ENCODE peak calls at places on chromosomes 7 and 10, in four cellular contexts. X, H, I and T are unnamed samples.

GRCh38 chr7:14751461-14751860 is 151.1 kb downstream of the DGKB start:
- DNase-seq in X (no peak), H (no peak), I (no peak), T (no peak)

GRCh38 chr10:109837384-109837783 is 85.9 kb downstream of the XPNPEP1 start:
- DNase-seq in X (no peak), H (no peak), I (no peak), T (no peak)

GRCh38 chr7:48083114-48083830 is 5.8 kb upstream of the UPP1 start:
- DNase-seq in X (no peak), H (no peak), I (no peak), T (no peak)

GRCh38 chr7:859368-860030 is 16.9 kb upstream of the GET4 start:
- DNase-seq in X (no peak), H (no peak), I (no peak), T (no peak)

GRCh38 chr7:139821349-139822115 is 7.5 kb upstream of the TBXAS1 start:
- DNase-seq in X (no peak), H (no peak), I (no peak), T (peak)

GRCh38 chr10:133324198-133324792 is 12.4 kb downstream of the CALY start:
- DNase-seq in X (peak), H (peak), I (peak), T (no peak)

GRCh38 chr7:33486626-33487025 is 357.3 kb downstream of the BBS9 start:
- DNase-seq in X (no peak), H (no peak), I (no peak), T (no peak)

GRCh38 chr7:81268551-81268950 is 349.7 kb upstream of the SEMA3C start:
- DNase-seq in X (no peak), H (no peak), I (no peak), T (no peak)

GRCh38 chr7:103915958-103916357 is 73.5 kb downstream of the RELN start:
- DNase-seq in X (no peak), H (no peak), I (no peak), T (no peak)

GRCh38 chr7:139018910-139019309 is 16.9 kb downstream of the ZC3HAV1L start:
- DNase-seq in X (no peak), H (no peak), I (no peak), T (no peak)

GRCh38 chr10:59895629-59896116 is 10.7 kb downstream of the CCDC6 start:
- DNase-seq in X (no peak), H (no peak), I (no peak), T (no peak)

GRCh38 chr7:4268040-4268965 is 413.8 kb upstream of the FOXK1 start:
- DNase-seq in X (no peak), H (no peak), I (no peak), T (peak)

GRCh38 chr10:70539471-70539870 is 60.9 kb downstream of the PALD1 start:
- DNase-seq in X (no peak), H (no peak), I (no peak), T (no peak)

GRCh38 chr10:97463363-97464132 is 17.6 kb downstream of the ZDHHC16 start:
- DNase-seq in X (peak), H (peak), I (peak), T (no peak)

GRCh38 chr7:43232376-43232775 is 119.9 kb downstream of the HECW1 start:
- DNase-seq in X (no peak), H (no peak), I (no peak), T (no peak)

GRCh38 chr7:99975782-99976521 is at the start of gene AZGP1:
- DNase-seq in X (peak), H (no peak), I (no peak), T (no peak)

GRCh38 chr10:103668351-103669242 is 175.1 kb downstream of the NEURL1 start:
- DNase-seq in X (no peak), H (no peak), I (no peak), T (no peak)

GRCh38 chr7:111392976-111393762 is 169.1 kb downstream of the IMMP2L start:
- DNase-seq in X (no peak), H (no peak), I (no peak), T (no peak)

GRCh38 chr7:106466867-106467266 is 182.1 kb upstream of the NAMPT start:
- DNase-seq in X (no peak), H (no peak), I (no peak), T (no peak)

GRCh38 chr10:98414932-98415709 is at the start of gene PYROXD2:
- DNase-seq in X (peak), H (peak), I (peak), T (peak)

GRCh38 chr10:77248104-77248503 is 389.5 kb downstream of the KCNMA1 start:
- DNase-seq in X (no peak), H (no peak), I (no peak), T (no peak)

GRCh38 chr10:102432162-102432950 is at the start of gene CUEDC2:
- DNase-seq in X (peak), H (peak), I (peak), T (peak)